ENCODE peak calls at places on chromosomes 3 and 15, in eight cellular contexts. One of them, this sample, is unnamed.

GRCh38 chr3:104069114-104069513 is 1297.6 kb upstream of the ALCAM start:
- DNase-seq in GM20000: no peak
- DNase-seq in GM13976: no peak
- DNase-seq in neural crest cell: no peak
- DNase-seq in thoracic aorta: no peak
- DNase-seq in GM23338: no peak
- DNase-seq in CD8-positive, alpha-beta T cell: no peak
- DNase-seq in AG10803: peak
- DNase-seq in this sample: peak

GRCh38 chr15:58438956-58439355 is 7.2 kb downstream of the LIPC start:
- DNase-seq in neural crest cell: peak
- DNase-seq in CD8-positive, alpha-beta T cell: no peak
- DNase-seq in GM23338: peak
- DNase-seq in GM20000: peak
- DNase-seq in AG10803: peak
- DNase-seq in thoracic aorta: no peak
- DNase-seq in GM13976: peak
- DNase-seq in this sample: peak

GRCh38 chr3:150215616-150216015 is 192.5 kb upstream of the TSC22D2 start:
- DNase-seq in GM13976: no peak
- DNase-seq in AG10803: no peak
- DNase-seq in neural crest cell: no peak
- DNase-seq in CD8-positive, alpha-beta T cell: no peak
- DNase-seq in thoracic aorta: no peak
- DNase-seq in GM20000: no peak
- DNase-seq in GM23338: no peak
- DNase-seq in this sample: peak

GRCh38 chr3:58005662-58006061 is 2.6 kb upstream of the FLNB start:
- DNase-seq in GM23338: no peak
- DNase-seq in AG10803: peak
- DNase-seq in GM20000: no peak
- DNase-seq in GM13976: no peak
- DNase-seq in CD8-positive, alpha-beta T cell: no peak
- DNase-seq in thoracic aorta: no peak
- DNase-seq in neural crest cell: no peak
- DNase-seq in this sample: peak

GRCh38 chr3:4994144-4994730 is 15.0 kb downstream of the BHLHE40 start:
- DNase-seq in GM20000: no peak
- DNase-seq in GM13976: no peak
- DNase-seq in GM23338: no peak
- DNase-seq in AG10803: peak
- DNase-seq in CD8-positive, alpha-beta T cell: no peak
- DNase-seq in thoracic aorta: no peak
- DNase-seq in neural crest cell: no peak
- DNase-seq in this sample: peak

GRCh38 chr3:27666708-27667107 is 55.4 kb downstream of the EOMES start:
- DNase-seq in CD8-positive, alpha-beta T cell: no peak
- DNase-seq in thoracic aorta: no peak
- DNase-seq in GM13976: no peak
- DNase-seq in neural crest cell: peak
- DNase-seq in GM20000: no peak
- DNase-seq in AG10803: peak
- DNase-seq in GM23338: peak
- DNase-seq in this sample: peak

GRCh38 chr3:89690649-89691048 is 583.2 kb downstream of the EPHA3 start:
- DNase-seq in GM23338: peak
- DNase-seq in neural crest cell: no peak
- DNase-seq in thoracic aorta: no peak
- DNase-seq in GM20000: no peak
- DNase-seq in AG10803: no peak
- DNase-seq in GM13976: no peak
- DNase-seq in CD8-positive, alpha-beta T cell: no peak
- DNase-seq in this sample: peak

GRCh38 chr3:139187154-139187553 is 142.5 kb upstream of the PRR23C start:
- DNase-seq in GM20000: no peak
- DNase-seq in neural crest cell: no peak
- DNase-seq in CD8-positive, alpha-beta T cell: no peak
- DNase-seq in GM13976: no peak
- DNase-seq in GM23338: no peak
- DNase-seq in thoracic aorta: no peak
- DNase-seq in AG10803: no peak
- DNase-seq in this sample: no peak

GRCh38 chr3:3209714-3210113 is 30.2 kb upstream of the CRBN start:
- DNase-seq in GM13976: no peak
- DNase-seq in GM23338: peak
- DNase-seq in AG10803: no peak
- DNase-seq in CD8-positive, alpha-beta T cell: no peak
- DNase-seq in neural crest cell: no peak
- DNase-seq in thoracic aorta: no peak
- DNase-seq in GM20000: no peak
- DNase-seq in this sample: no peak

GRCh38 chr3:148203263-148204010 is 494.3 kb upstream of the AGTR1 start:
- DNase-seq in AG10803: peak
- DNase-seq in GM23338: no peak
- DNase-seq in thoracic aorta: no peak
- DNase-seq in GM13976: no peak
- DNase-seq in GM20000: no peak
- DNase-seq in neural crest cell: no peak
- DNase-seq in CD8-positive, alpha-beta T cell: no peak
- DNase-seq in this sample: no peak

GRCh38 chr3:99693636-99694035 is 55.2 kb downstream of the COL8A1 start:
- DNase-seq in GM13976: no peak
- DNase-seq in thoracic aorta: no peak
- DNase-seq in GM20000: no peak
- DNase-seq in AG10803: no peak
- DNase-seq in neural crest cell: no peak
- DNase-seq in CD8-positive, alpha-beta T cell: no peak
- DNase-seq in GM23338: no peak
- DNase-seq in this sample: no peak

GRCh38 chr3:3102751-3103150 is 7.4 kb downstream of the IL5RA start:
- DNase-seq in GM13976: no peak
- DNase-seq in CD8-positive, alpha-beta T cell: no peak
- DNase-seq in thoracic aorta: no peak
- DNase-seq in neural crest cell: no peak
- DNase-seq in AG10803: no peak
- DNase-seq in GM23338: no peak
- DNase-seq in GM20000: no peak
- DNase-seq in this sample: no peak

GRCh38 chr15:32671339-32672325 is 30.1 kb downstream of the SCG5 start:
- DNase-seq in GM23338: no peak
- DNase-seq in GM13976: no peak
- DNase-seq in thoracic aorta: no peak
- DNase-seq in neural crest cell: no peak
- DNase-seq in AG10803: peak
- DNase-seq in GM20000: no peak
- DNase-seq in CD8-positive, alpha-beta T cell: no peak
- DNase-seq in this sample: no peak

GRCh38 chr3:151468284-151468917 is 7.5 kb upstream of the IGSF10 start:
- DNase-seq in GM20000: peak
- DNase-seq in thoracic aorta: no peak
- DNase-seq in GM13976: peak
- DNase-seq in AG10803: peak
- DNase-seq in CD8-positive, alpha-beta T cell: peak
- DNase-seq in GM23338: peak
- DNase-seq in neural crest cell: peak
- DNase-seq in this sample: peak

GRCh38 chr15:90826886-90827435 is 41.4 kb upstream of the FURIN start:
- DNase-seq in thoracic aorta: no peak
- DNase-seq in GM20000: no peak
- DNase-seq in GM23338: no peak
- DNase-seq in neural crest cell: no peak
- DNase-seq in CD8-positive, alpha-beta T cell: no peak
- DNase-seq in GM13976: no peak
- DNase-seq in AG10803: no peak
- DNase-seq in this sample: no peak

DNA sequence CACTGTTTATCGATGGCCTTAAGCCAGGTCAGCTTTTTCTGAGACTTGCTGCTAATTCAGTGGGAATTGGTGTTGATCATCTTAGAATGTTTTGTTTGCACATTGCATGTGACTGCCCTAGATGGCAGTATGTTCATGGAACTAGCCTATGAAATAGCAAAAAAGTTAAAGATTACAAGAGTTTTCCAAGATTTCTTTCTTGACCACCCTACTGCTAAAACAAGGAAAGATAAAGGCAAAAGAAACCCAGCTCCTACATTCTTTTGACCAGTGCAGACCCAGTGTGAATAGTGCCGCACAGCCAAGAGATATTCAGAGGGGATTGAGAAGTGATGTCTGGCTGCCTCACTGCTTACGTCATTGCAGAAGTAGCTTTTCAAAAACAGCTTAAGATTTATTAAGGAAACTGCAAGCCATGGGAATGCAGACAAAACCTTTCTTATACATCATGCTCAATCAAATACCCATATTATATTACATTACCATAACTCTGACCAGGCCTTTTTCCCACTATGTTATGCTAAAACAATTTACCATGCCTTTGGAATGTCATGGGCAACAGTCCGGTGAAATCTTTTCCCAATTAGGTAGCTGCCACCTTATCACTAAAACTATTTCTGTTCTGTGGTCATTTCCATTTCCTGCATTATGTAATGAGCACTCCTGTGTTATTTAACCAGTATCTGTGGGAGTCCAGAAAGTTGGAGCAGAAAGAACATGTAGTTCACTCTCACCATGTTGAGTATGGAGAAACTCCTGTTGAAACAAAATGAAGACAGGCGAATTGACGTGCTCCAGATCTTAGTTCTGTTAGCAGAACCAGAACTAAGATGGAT is 6.0 kb downstream of the PHLDB2 start:
- DNase-seq in thoracic aorta: no peak
- DNase-seq in GM13976: no peak
- DNase-seq in CD8-positive, alpha-beta T cell: no peak
- DNase-seq in neural crest cell: no peak
- DNase-seq in GM20000: no peak
- DNase-seq in GM23338: no peak
- DNase-seq in AG10803: peak
- DNase-seq in this sample: peak
- TF ChIP-seq CTCF in thoracic aorta: no peak
- TF ChIP-seq CTCF in GM13976: no peak
- TF ChIP-seq CTCF in CD8-positive, alpha-beta T cell: no peak
- TF ChIP-seq CTCF in neural crest cell: no peak
- TF ChIP-seq CTCF in GM20000: no peak
- TF ChIP-seq CTCF in GM23338: peak
- TF ChIP-seq CTCF in AG10803: peak
- TF ChIP-seq CTCF in this sample: peak

DNA sequence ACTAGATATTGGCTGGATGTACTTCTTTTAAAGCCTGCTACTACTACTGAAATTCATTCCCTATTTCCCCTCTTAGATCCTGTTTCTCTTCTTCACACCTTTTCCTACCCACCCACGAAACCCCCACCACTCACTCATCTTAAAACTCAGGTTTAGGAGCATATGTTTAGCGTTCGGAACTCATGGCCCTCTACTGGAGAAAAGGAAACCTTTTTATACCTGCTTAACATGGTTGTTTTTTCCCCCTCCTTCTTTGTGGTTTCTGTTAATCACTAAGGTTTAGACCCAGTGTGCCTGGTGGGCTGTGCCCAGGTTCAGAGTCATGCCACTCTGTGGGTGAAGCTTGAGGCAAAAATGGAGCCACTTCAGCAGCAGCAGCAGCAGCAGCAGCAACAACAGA is 2.6 kb downstream of the ARID3B start:
- DNase-seq in neural crest cell: no peak
- DNase-seq in GM23338: peak
- DNase-seq in CD8-positive, alpha-beta T cell: peak
- DNase-seq in GM13976: no peak
- DNase-seq in GM20000: no peak
- DNase-seq in AG10803: no peak
- DNase-seq in thoracic aorta: no peak
- DNase-seq in this sample: no peak
- TF ChIP-seq CTCF in neural crest cell: peak
- TF ChIP-seq CTCF in GM23338: peak
- TF ChIP-seq CTCF in CD8-positive, alpha-beta T cell: peak
- TF ChIP-seq CTCF in GM13976: no peak
- TF ChIP-seq CTCF in GM20000: peak
- TF ChIP-seq CTCF in AG10803: no peak
- TF ChIP-seq CTCF in thoracic aorta: no peak
- TF ChIP-seq CTCF in this sample: peak

GRCh38 chr3:8503461-8503860 is 1.8 kb downstream of the LMCD1 start:
- DNase-seq in CD8-positive, alpha-beta T cell: no peak
- DNase-seq in GM23338: no peak
- DNase-seq in thoracic aorta: no peak
- DNase-seq in GM13976: no peak
- DNase-seq in neural crest cell: no peak
- DNase-seq in GM20000: no peak
- DNase-seq in AG10803: no peak
- DNase-seq in this sample: peak

GRCh38 chr3:8501388-8502131 is at the start of gene LMCD1:
- DNase-seq in CD8-positive, alpha-beta T cell: peak
- DNase-seq in AG10803: peak
- DNase-seq in GM20000: peak
- DNase-seq in GM13976: peak
- DNase-seq in thoracic aorta: peak
- DNase-seq in neural crest cell: peak
- DNase-seq in GM23338: peak
- DNase-seq in this sample: peak

GRCh38 chr3:8505621-8506020 is 4.0 kb downstream of the LMCD1 start:
- DNase-seq in GM23338: no peak
- DNase-seq in CD8-positive, alpha-beta T cell: no peak
- DNase-seq in thoracic aorta: no peak
- DNase-seq in GM13976: no peak
- DNase-seq in neural crest cell: no peak
- DNase-seq in GM20000: no peak
- DNase-seq in AG10803: no peak
- DNase-seq in this sample: no peak

GRCh38 chr3:8504611-8504973 is 3.0 kb downstream of the LMCD1 start:
- DNase-seq in thoracic aorta: no peak
- DNase-seq in neural crest cell: no peak
- DNase-seq in AG10803: no peak
- DNase-seq in GM20000: no peak
- DNase-seq in GM13976: no peak
- DNase-seq in CD8-positive, alpha-beta T cell: no peak
- DNase-seq in GM23338: no peak
- DNase-seq in this sample: no peak

GRCh38 chr3:8503871-8504610 is 2.4 kb downstream of the LMCD1 start:
- DNase-seq in GM20000: peak
- DNase-seq in CD8-positive, alpha-beta T cell: no peak
- DNase-seq in AG10803: no peak
- DNase-seq in neural crest cell: no peak
- DNase-seq in GM23338: peak
- DNase-seq in thoracic aorta: no peak
- DNase-seq in GM13976: no peak
- DNase-seq in this sample: no peak
- TF ChIP-seq CTCF in GM20000: no peak
- TF ChIP-seq CTCF in CD8-positive, alpha-beta T cell: no peak
- TF ChIP-seq CTCF in AG10803: peak
- TF ChIP-seq CTCF in neural crest cell: no peak
- TF ChIP-seq CTCF in GM23338: peak
- TF ChIP-seq CTCF in thoracic aorta: no peak
- TF ChIP-seq CTCF in GM13976: no peak
- TF ChIP-seq CTCF in this sample: no peak

DNA sequence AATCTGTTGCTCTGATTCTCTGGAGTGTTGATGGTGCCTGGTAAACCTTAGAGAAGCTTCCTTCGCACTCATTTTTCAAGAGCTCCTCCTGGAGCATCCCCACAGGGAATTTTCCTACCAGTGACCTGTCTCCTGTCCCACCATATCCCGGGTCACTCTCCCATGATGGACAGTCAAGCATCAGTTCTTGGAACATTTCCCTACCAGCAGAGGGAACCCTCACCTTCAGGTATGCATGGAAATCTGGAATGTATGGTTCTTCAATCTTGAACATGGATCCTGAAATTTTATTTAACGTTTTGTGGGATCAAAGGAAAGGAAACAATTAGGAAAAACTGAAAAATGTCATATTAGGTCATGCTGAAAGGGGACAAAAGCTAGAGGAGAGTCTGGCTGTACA is 153.8 kb downstream of the SPATA16 start:
- DNase-seq in neural crest cell: no peak
- DNase-seq in GM23338: peak
- DNase-seq in GM20000: no peak
- DNase-seq in thoracic aorta: no peak
- DNase-seq in CD8-positive, alpha-beta T cell: no peak
- DNase-seq in GM13976: no peak
- DNase-seq in AG10803: no peak
- DNase-seq in this sample: no peak
- TF ChIP-seq CTCF in neural crest cell: peak
- TF ChIP-seq CTCF in GM23338: peak
- TF ChIP-seq CTCF in GM20000: peak
- TF ChIP-seq CTCF in thoracic aorta: no peak
- TF ChIP-seq CTCF in CD8-positive, alpha-beta T cell: no peak
- TF ChIP-seq CTCF in GM13976: peak
- TF ChIP-seq CTCF in AG10803: no peak
- TF ChIP-seq CTCF in this sample: no peak

This sample was measured in astrocyte of the spinal cord.